ENCODE peak calls at places on chromosomes 2 and 18, in six cellular contexts. G, L, N, O, Z and Q are unnamed samples.
A peak's percentile ranks its signal among the peaks of the same experiment; 100 is the strongest.

GRCh38 chr2:126981476-126981875 is 82.8 kb downstream of the TEX51 start:
- DNase-seq in N (no peak), O (no peak), L (no peak), G (peak; percentile 70), Z (no peak), Q (no peak)

GRCh38 chr2:240702640-240703011 is 11.0 kb downstream of the AQP12A start:
- DNase-seq in O (no peak), G (no peak), Z (no peak), N (no peak), L (no peak), Q (no peak)

GRCh38 chr2:156933580-156934225 is 323.8 kb upstream of the GALNT5 start:
- DNase-seq in L (no peak), G (no peak), N (no peak), O (no peak), Z (no peak), Q (no peak)

GRCh38 chr2:223109341-223109740 is 57.4 kb downstream of the KCNE4 start:
- DNase-seq in G (no peak), N (no peak), L (no peak), Z (no peak), O (no peak), Q (no peak)

GRCh38 chr2:205605638-205606304 is 76.5 kb upstream of the NRP2 start:
- DNase-seq in L (no peak), O (no peak), N (no peak), Z (no peak), G (no peak), Q (no peak)

GRCh38 chr2:112869258-112869842 is 32.8 kb upstream of the IL1B start:
- DNase-seq in O (no peak), Z (no peak), L (peak; percentile 43), G (peak; percentile 45), N (no peak), Q (no peak)

GRCh38 chr2:168436840-168437239 is 19.2 kb upstream of the CERS6 start:
- DNase-seq in L (no peak), O (no peak), N (no peak), G (no peak), Z (no peak), Q (no peak)

GRCh38 chr2:240259201-240259923 is 118.9 kb upstream of the OTOS start:
- DNase-seq in G (no peak), N (no peak), Z (no peak), L (no peak), O (no peak), Q (no peak)

GRCh38 chr18:10293966-10294365 is 160.5 kb upstream of the APCDD1 start:
- DNase-seq in G (no peak), Z (no peak), L (no peak), N (no peak), O (no peak), Q (no peak)

GRCh38 chr2:179715196-179715595 is 146.2 kb downstream of the ZNF385B start:
- DNase-seq in L (no peak), Z (no peak), G (no peak), N (no peak), O (no peak), Q (no peak)

GRCh38 chr2:7448578-7449264 is 531.5 kb downstream of the RNF144A start:
- DNase-seq in L (no peak), Z (no peak), O (no peak), G (no peak), N (no peak), Q (no peak)

GRCh38 chr2:130890941-130891669 is 54.4 kb downstream of the ARHGEF4 start:
- DNase-seq in N (no peak), Z (no peak), G (no peak), O (no peak), L (no peak), Q (no peak)

GRCh38 chr2:119849838-119850565 is 90.3 kb downstream of the PTPN4 start:
- DNase-seq in N (no peak), G (no peak), O (no peak), L (peak; percentile 23), Z (no peak), Q (no peak)

GRCh38 chr2:85662899-85663683 is 4.9 kb downstream of the SFTPB start:
- DNase-seq in Z (no peak), N (no peak), L (peak; percentile 95), O (no peak), G (peak; percentile 83), Q (peak; percentile 89)

GRCh38 chr2:196479350-196479749 is 160.2 kb upstream of the CCDC150 start:
- DNase-seq in L (peak; percentile 69), O (no peak), N (no peak), G (peak; percentile 72), Z (no peak), Q (no peak)

GRCh38 chr2:162113771-162114168 is 38.3 kb downstream of the GCG start:
- DNase-seq in N (no peak), L (peak; percentile 80), G (peak; percentile 82), O (no peak), Z (no peak), Q (peak; percentile 73)

GRCh38 chr2:240467149-240467642 is 31.7 kb downstream of the GPC1 start:
- DNase-seq in O (no peak), L (no peak), N (peak; percentile 24), G (no peak), Z (no peak), Q (no peak)

GRCh38 chr2:127623388-127624320 is 22.3 kb upstream of the GPR17 start:
- DNase-seq in Z (no peak), O (no peak), N (peak; percentile 23), L (peak; percentile 64), G (peak; percentile 37), Q (no peak)

GRCh38 chr2:105866439-105867170 is 121.9 kb downstream of the NCK2 start:
- DNase-seq in O (no peak), G (peak; percentile 64), L (peak; percentile 80), Z (no peak), N (no peak), Q (no peak)

GRCh38 chr2:220811115-220811514 is 761.0 kb downstream of the EPHA4 start:
- DNase-seq in N (no peak), O (no peak), G (no peak), Z (no peak), L (no peak), Q (no peak)

GRCh38 chr18:5294113-5294617 is 1.4 kb downstream of the ZBTB14 start:
- DNase-seq in L (peak; percentile 5), N (no peak), O (no peak), Z (no peak), G (no peak), Q (no peak)

GRCh38 chr2:73112913-73113633 is at the start of gene RAB11FIP5:
- DNase-seq in L (peak; percentile 88), G (peak; percentile 90), Z (peak; percentile 91), O (peak; percentile 80), N (peak; percentile 87), Q (peak; percentile 71)

GRCh38 chr2:239826786-239827510 is 198.2 kb downstream of the NDUFA10 start:
- DNase-seq in N (peak; percentile 14), G (no peak), Z (peak; percentile 36), O (no peak), L (no peak), Q (no peak)

GRCh38 chr2:134304726-134305509 is 51.0 kb downstream of the MGAT5 start:
- DNase-seq in L (no peak), N (no peak), Z (no peak), O (no peak), G (no peak), Q (no peak)

GRCh38 chr2:15547100-15547499 is 14.0 kb downstream of the NBAS start:
- DNase-seq in N (no peak), L (peak; percentile 6), O (no peak), G (no peak), Z (no peak), Q (no peak)

GRCh38 chr2:44056947-44057346 is 61.2 kb upstream of the LRPPRC start:
- DNase-seq in Z (no peak), G (no peak), N (no peak), L (no peak), O (no peak), Q (no peak)

GRCh38 chr2:96318723-96319122 is 6.4 kb upstream of the ITPRIPL1 start:
- DNase-seq in G (no peak), Z (no peak), L (no peak), O (no peak), N (no peak), Q (no peak)

GRCh38 chr18:33960393-33960792 is 264.3 kb downstream of the NOL4 start:
- DNase-seq in L (no peak), Z (no peak), G (no peak), O (no peak), N (no peak), Q (no peak)

DNA sequence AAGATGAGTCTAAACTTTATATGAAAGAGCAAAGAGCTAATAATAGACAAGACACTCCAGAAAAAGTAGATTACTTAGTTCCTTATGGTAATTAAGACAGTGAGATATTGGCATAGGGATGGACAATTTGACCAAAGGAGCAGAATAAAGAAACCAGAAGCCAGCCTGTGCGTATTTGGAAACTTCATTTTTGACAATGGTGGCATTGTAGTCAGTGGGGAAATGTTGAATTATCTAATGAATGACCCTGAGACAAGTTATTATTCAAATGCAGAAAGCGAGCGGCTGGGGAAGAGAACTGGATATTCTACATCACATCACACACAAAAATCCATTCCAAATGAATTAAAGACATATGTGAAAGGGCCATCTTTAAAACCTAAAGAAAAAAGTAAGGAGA is 144.3 kb downstream of the DTNB start:
- DNase-seq in Z (no peak), G (no peak), L (no peak), N (no peak), O (no peak), Q (no peak)
- H2BK5ac ChIP-seq in Z (no peak overlapping the region), G (no peak overlapping the region), L (no peak overlapping the region), N (no peak overlapping the region), O (no peak overlapping the region), Q (no peak overlapping the region)

GRCh38 chr2:48284624-48285212 is 245.2 kb upstream of the STON1 start:
- DNase-seq in Z (no peak), N (no peak), G (no peak), L (no peak), O (no peak), Q (peak; percentile 13)
- H3K23ac ChIP-seq in Z (no peak overlapping the region), N (no peak overlapping the region), G (no peak overlapping the region), L (no peak overlapping the region), O (no peak overlapping the region), Q (no peak overlapping the region)

GRCh38 chr2:23237147-23237546 is 147.8 kb upstream of the KLHL29 start:
- DNase-seq in G (no peak), N (no peak), Z (peak; percentile 6), L (no peak), O (no peak), Q (no peak)
- H2BK15ac ChIP-seq in G (no peak overlapping the region), N (no peak overlapping the region), Z (no peak overlapping the region), L (no peak overlapping the region), O (no peak overlapping the region), Q (no peak overlapping the region)

GRCh38 chr2:208939852-208940251 is 484.0 kb upstream of the MAP2 start:
- DNase-seq in G (no peak), L (no peak), O (no peak), Z (no peak), N (no peak), Q (peak; percentile 7)

GRCh38 chr2:208948073-208948472 is 475.8 kb upstream of the MAP2 start:
- DNase-seq in O (no peak), N (no peak), Z (no peak), L (no peak), G (no peak), Q (no peak)

DNA sequence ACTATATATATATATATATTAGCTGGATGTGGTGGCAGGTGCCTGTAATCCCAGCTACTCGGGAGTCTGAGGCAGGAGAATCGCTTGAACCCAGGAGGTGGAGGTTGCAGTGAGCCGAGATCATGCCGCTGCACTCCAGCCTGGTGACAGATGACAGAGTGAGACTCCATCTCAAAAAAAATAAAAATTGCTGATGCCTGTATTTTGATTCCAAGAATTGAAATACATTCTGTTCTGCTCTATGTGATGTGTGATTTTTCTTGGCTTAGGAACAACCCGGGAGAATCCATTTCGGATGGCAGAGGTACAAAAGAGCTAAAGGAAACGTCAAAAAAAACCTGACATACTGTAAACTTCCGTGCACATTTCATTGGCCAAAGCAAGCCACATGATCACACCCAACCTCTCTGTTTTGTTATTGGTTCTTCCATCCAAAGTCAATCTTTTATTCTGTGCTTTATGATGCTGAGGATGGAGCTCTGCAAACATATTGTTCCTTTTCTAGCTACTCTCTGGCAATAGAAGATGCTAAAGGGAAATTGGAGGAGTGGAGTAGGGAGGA is 478.0 kb upstream of the MAP2 start:
- DNase-seq in O (no peak), N (no peak), G (no peak), L (no peak), Z (no peak), Q (no peak)
- H2BK5ac ChIP-seq in O (no peak overlapping the region), N (no peak overlapping the region), G (peak overlapping the region; percentile 31), L (no peak overlapping the region), Z (no peak overlapping the region), Q (no peak overlapping the region)